ENCODE peak calls at places on chromosomes 7 and 10, in five cellular contexts. P is stimulated activated CD4-positive, alpha-beta T cell treated with anti-CD3 and anti-CD28 coated beads, Interleukin-15, amount 100 ng/mL, for 48 hours; M is activated naive CD4-positive, alpha-beta T cell treated with Interleukin-2 at 50 U/mL for 16 hours; S is fibroblast of lung; F is HFF-Myc. W is an unnamed sample.
A peak's percentile ranks its signal among the peaks of the same experiment; 100 is the strongest.

GRCh38 chr7:157228864-157229422 is 90.2 kb downstream of the UBE3C start:
- DNase-seq in P (no peak), M (peak; percentile 26), S (peak; percentile 9), F (no peak), W (no peak)

GRCh38 chr7:117248810-117249209 is 74.0 kb downstream of the WNT2 start:
- DNase-seq in P (no peak), M (no peak), S (peak; percentile 31), F (no peak), W (peak; percentile 36)

GRCh38 chr7:42854521-42855118 is 57.2 kb downstream of the C7orf25 start:
- DNase-seq in P (no peak), M (no peak), S (no peak), F (no peak), W (no peak)

GRCh38 chr10:92735938-92736337 is 46.2 kb downstream of the HHEX start:
- DNase-seq in P (no peak), M (no peak), S (no peak), F (no peak), W (no peak)

GRCh38 chr7:151859111-151859947 is 17.6 kb downstream of the PRKAG2 start:
- DNase-seq in P (no peak), M (no peak), S (no peak), F (no peak), W (no peak)

GRCh38 chr7:148835854-148836253 is 48.2 kb downstream of the EZH2 start:
- DNase-seq in P (no peak), M (no peak), S (no peak), F (no peak), W (no peak)

GRCh38 chr7:38229386-38229785 is 44.0 kb downstream of the TARP start:
- DNase-seq in P (no peak), M (no peak), S (peak; percentile 89), F (no peak), W (no peak)

GRCh38 chr10:115250784-115251183 is 157.6 kb downstream of the ATRNL1 start:
- DNase-seq in P (no peak), M (no peak), S (no peak), F (no peak), W (no peak)

GRCh38 chr10:71835671-71836593 is 15.1 kb downstream of the PSAP start:
- DNase-seq in P (no peak), M (no peak), S (peak; percentile 93), F (peak; percentile 93), W (peak; percentile 90)

GRCh38 chr7:93178213-93178612 is 30.0 kb upstream of the SAMD9L start:
- DNase-seq in P (no peak), M (no peak), S (no peak), F (no peak), W (peak; percentile 1)

GRCh38 chr10:61975107-61975932 is 73.8 kb downstream of the ARID5B start:
- DNase-seq in P (no peak), M (no peak), S (peak; percentile 83), F (peak; percentile 78), W (no peak)